ENCODE peak calls at places on chromosomes 13 and 19, in four cellular contexts. One of them, this sample, is unnamed.

GRCh38 chr19:17332677-17333581 is 1.7 kb downstream of the ANO8 start:
- DNase-seq in AG04450: no peak
- DNase-seq in AG09319: no peak
- DNase-seq in stimulated activated naive B cell treated with anti-CD40 and anti-IgM and Interleukin-4, amounts not matched to agents 10 μg/mL and 1 μg/mL and 100 μg/mL, for 72 hours: no peak
- DNase-seq in this sample: peak; percentile 20

GRCh38 chr13:26425439-26426358 is 131.8 kb upstream of the WASF3 start:
- DNase-seq in AG04450: peak; percentile 37
- DNase-seq in AG09319: no peak
- DNase-seq in stimulated activated naive B cell treated with anti-CD40 and anti-IgM and Interleukin-4, amounts not matched to agents 10 μg/mL and 1 μg/mL and 100 μg/mL, for 72 hours: no peak
- DNase-seq in this sample: no peak

GRCh38 chr19:13665125-13665903 is 99.0 kb upstream of the MRI1 start:
- DNase-seq in AG04450: no peak
- DNase-seq in AG09319: no peak
- DNase-seq in stimulated activated naive B cell treated with anti-CD40 and anti-IgM and Interleukin-4, amounts not matched to agents 10 μg/mL and 1 μg/mL and 100 μg/mL, for 72 hours: peak; percentile 68
- DNase-seq in this sample: no peak

GRCh38 chr13:95128045-95128643 is 173.1 kb downstream of the ABCC4 start:
- DNase-seq in AG04450: no peak
- DNase-seq in AG09319: no peak
- DNase-seq in stimulated activated naive B cell treated with anti-CD40 and anti-IgM and Interleukin-4, amounts not matched to agents 10 μg/mL and 1 μg/mL and 100 μg/mL, for 72 hours: no peak
- DNase-seq in this sample: no peak

GRCh38 chr19:50415661-50416033 is 3.1 kb upstream of the SPIB start:
- DNase-seq in AG04450: no peak
- DNase-seq in AG09319: no peak
- DNase-seq in stimulated activated naive B cell treated with anti-CD40 and anti-IgM and Interleukin-4, amounts not matched to agents 10 μg/mL and 1 μg/mL and 100 μg/mL, for 72 hours: peak; percentile 95
- DNase-seq in this sample: no peak

GRCh38 chr13:27853345-27853744 is 61.1 kb downstream of the GSX1 start:
- DNase-seq in AG04450: no peak
- DNase-seq in AG09319: no peak
- DNase-seq in stimulated activated naive B cell treated with anti-CD40 and anti-IgM and Interleukin-4, amounts not matched to agents 10 μg/mL and 1 μg/mL and 100 μg/mL, for 72 hours: no peak
- DNase-seq in this sample: no peak

GRCh38 chr19:14561832-14562351 is 10.0 kb downstream of the NDUFB7 start:
- DNase-seq in AG04450: no peak
- DNase-seq in AG09319: no peak
- DNase-seq in stimulated activated naive B cell treated with anti-CD40 and anti-IgM and Interleukin-4, amounts not matched to agents 10 μg/mL and 1 μg/mL and 100 μg/mL, for 72 hours: no peak
- DNase-seq in this sample: no peak

GRCh38 chr19:2032296-2032941 is 16.9 kb upstream of the BTBD2 start:
- DNase-seq in AG04450: no peak
- DNase-seq in AG09319: peak; percentile 69
- DNase-seq in stimulated activated naive B cell treated with anti-CD40 and anti-IgM and Interleukin-4, amounts not matched to agents 10 μg/mL and 1 μg/mL and 100 μg/mL, for 72 hours: no peak
- DNase-seq in this sample: peak; percentile 59

GRCh38 chr19:5054551-5055456 is 85.9 kb downstream of the KDM4B start:
- DNase-seq in AG04450: no peak
- DNase-seq in AG09319: no peak
- DNase-seq in stimulated activated naive B cell treated with anti-CD40 and anti-IgM and Interleukin-4, amounts not matched to agents 10 μg/mL and 1 μg/mL and 100 μg/mL, for 72 hours: no peak
- DNase-seq in this sample: no peak

GRCh38 chr13:21074601-21075302 is 13.4 kb upstream of the LATS2 start:
- DNase-seq in AG04450: no peak
- DNase-seq in AG09319: no peak
- DNase-seq in stimulated activated naive B cell treated with anti-CD40 and anti-IgM and Interleukin-4, amounts not matched to agents 10 μg/mL and 1 μg/mL and 100 μg/mL, for 72 hours: no peak
- DNase-seq in this sample: no peak

GRCh38 chr13:110449225-110450015 is 112.1 kb downstream of the RAB20 start:
- DNase-seq in AG04450: no peak
- DNase-seq in AG09319: no peak
- DNase-seq in stimulated activated naive B cell treated with anti-CD40 and anti-IgM and Interleukin-4, amounts not matched to agents 10 μg/mL and 1 μg/mL and 100 μg/mL, for 72 hours: no peak
- DNase-seq in this sample: no peak

GRCh38 chr13:106357198-106357597 is 178.3 kb downstream of the EFNB2 start:
- DNase-seq in AG04450: no peak
- DNase-seq in AG09319: no peak
- DNase-seq in stimulated activated naive B cell treated with anti-CD40 and anti-IgM and Interleukin-4, amounts not matched to agents 10 μg/mL and 1 μg/mL and 100 μg/mL, for 72 hours: no peak
- DNase-seq in this sample: no peak

GRCh38 chr19:56367829-56368711 is 25.3 kb downstream of the ZNF582 start:
- DNase-seq in AG04450: peak; percentile 76
- DNase-seq in AG09319: peak; percentile 78
- DNase-seq in stimulated activated naive B cell treated with anti-CD40 and anti-IgM and Interleukin-4, amounts not matched to agents 10 μg/mL and 1 μg/mL and 100 μg/mL, for 72 hours: peak; percentile 95
- DNase-seq in this sample: peak; percentile 60

GRCh38 chr19:46784262-46785053 is 3.9 kb downstream of the SLC1A5 start:
- DNase-seq in AG04450: peak; percentile 86
- DNase-seq in AG09319: peak; percentile 96
- DNase-seq in stimulated activated naive B cell treated with anti-CD40 and anti-IgM and Interleukin-4, amounts not matched to agents 10 μg/mL and 1 μg/mL and 100 μg/mL, for 72 hours: no peak
- DNase-seq in this sample: no peak

GRCh38 chr13:106535552-106536243 is at the start of gene EFNB2:
- DNase-seq in AG04450: peak; percentile 53
- DNase-seq in AG09319: peak; percentile 50
- DNase-seq in stimulated activated naive B cell treated with anti-CD40 and anti-IgM and Interleukin-4, amounts not matched to agents 10 μg/mL and 1 μg/mL and 100 μg/mL, for 72 hours: peak; percentile 85
- DNase-seq in this sample: no peak

GRCh38 chr13:27016871-27017270 is 154.7 kb downstream of the USP12 start:
- DNase-seq in AG04450: no peak
- DNase-seq in AG09319: no peak
- DNase-seq in stimulated activated naive B cell treated with anti-CD40 and anti-IgM and Interleukin-4, amounts not matched to agents 10 μg/mL and 1 μg/mL and 100 μg/mL, for 72 hours: no peak
- DNase-seq in this sample: no peak

GRCh38 chr19:1065606-1066109 is 1.3 kb upstream of the ARHGAP45 start:
- DNase-seq in AG04450: no peak
- DNase-seq in AG09319: no peak
- DNase-seq in stimulated activated naive B cell treated with anti-CD40 and anti-IgM and Interleukin-4, amounts not matched to agents 10 μg/mL and 1 μg/mL and 100 μg/mL, for 72 hours: no peak
- DNase-seq in this sample: no peak

GRCh38 chr13:44237276-44237767 is 136.3 kb upstream of the SERP2 start:
- DNase-seq in AG04450: peak; percentile 64
- DNase-seq in AG09319: peak; percentile 64
- DNase-seq in stimulated activated naive B cell treated with anti-CD40 and anti-IgM and Interleukin-4, amounts not matched to agents 10 μg/mL and 1 μg/mL and 100 μg/mL, for 72 hours: peak; percentile 9
- DNase-seq in this sample: peak; percentile 82

GRCh38 chr13:19634129-19634740 is 776 bp downstream of the MPHOSPH8 start:
- DNase-seq in AG04450: no peak
- DNase-seq in AG09319: no peak
- DNase-seq in stimulated activated naive B cell treated with anti-CD40 and anti-IgM and Interleukin-4, amounts not matched to agents 10 μg/mL and 1 μg/mL and 100 μg/mL, for 72 hours: no peak
- DNase-seq in this sample: no peak

GRCh38 chr19:29805026-29805925 is 6.5 kb upstream of the CCNE1 start:
- DNase-seq in AG04450: no peak
- DNase-seq in AG09319: no peak
- DNase-seq in stimulated activated naive B cell treated with anti-CD40 and anti-IgM and Interleukin-4, amounts not matched to agents 10 μg/mL and 1 μg/mL and 100 μg/mL, for 72 hours: no peak
- DNase-seq in this sample: no peak

GRCh38 chr19:15161028-15161984 is 39.5 kb downstream of the NOTCH3 start:
- DNase-seq in AG04450: no peak
- DNase-seq in AG09319: no peak
- DNase-seq in stimulated activated naive B cell treated with anti-CD40 and anti-IgM and Interleukin-4, amounts not matched to agents 10 μg/mL and 1 μg/mL and 100 μg/mL, for 72 hours: no peak
- DNase-seq in this sample: no peak

GRCh38 chr19:3986260-3987041 is 1.2 kb upstream of the EEF2 start:
- DNase-seq in AG04450: no peak
- DNase-seq in AG09319: no peak
- DNase-seq in stimulated activated naive B cell treated with anti-CD40 and anti-IgM and Interleukin-4, amounts not matched to agents 10 μg/mL and 1 μg/mL and 100 μg/mL, for 72 hours: peak; percentile 58
- DNase-seq in this sample: peak; percentile 53

GRCh38 chr19:19461671-19462622 is 53.4 kb downstream of the TSSK6 start:
- DNase-seq in AG04450: no peak
- DNase-seq in AG09319: no peak
- DNase-seq in stimulated activated naive B cell treated with anti-CD40 and anti-IgM and Interleukin-4, amounts not matched to agents 10 μg/mL and 1 μg/mL and 100 μg/mL, for 72 hours: no peak
- DNase-seq in this sample: no peak

GRCh38 chr13:27449936-27450828 is at the start of gene MTIF3:
- DNase-seq in AG04450: peak; percentile 76
- DNase-seq in AG09319: peak; percentile 63
- DNase-seq in stimulated activated naive B cell treated with anti-CD40 and anti-IgM and Interleukin-4, amounts not matched to agents 10 μg/mL and 1 μg/mL and 100 μg/mL, for 72 hours: peak; percentile 97
- DNase-seq in this sample: peak; percentile 61

GRCh38 chr13:40164137-40164536 is 502.3 kb downstream of the FOXO1 start:
- DNase-seq in AG04450: no peak
- DNase-seq in AG09319: no peak
- DNase-seq in stimulated activated naive B cell treated with anti-CD40 and anti-IgM and Interleukin-4, amounts not matched to agents 10 μg/mL and 1 μg/mL and 100 μg/mL, for 72 hours: no peak
- DNase-seq in this sample: no peak

GRCh38 chr13:107680115-107680514 is 535.2 kb downstream of the LIG4 start:
- DNase-seq in AG04450: no peak
- DNase-seq in AG09319: no peak
- DNase-seq in stimulated activated naive B cell treated with anti-CD40 and anti-IgM and Interleukin-4, amounts not matched to agents 10 μg/mL and 1 μg/mL and 100 μg/mL, for 72 hours: no peak
- DNase-seq in this sample: no peak

This sample was measured in HFF-Myc.